ENCODE peak calls at places on chromosomes 2 and 18, in six cellular contexts. One of them, this sample, is unnamed.

GRCh38 chr18:36934884-36935283 is 106.0 kb downstream of the KIAA1328 start:
- DNase-seq in GM12891: no peak
- DNase-seq in HepG2: no peak
- DNase-seq in K562: no peak
- DNase-seq in GM12878: no peak
- DNase-seq in H1: no peak
- DNase-seq in this sample: no peak

GRCh38 chr2:14324308-14324707 is 308.2 kb upstream of the LRATD1 start:
- DNase-seq in GM12891: no peak
- DNase-seq in HepG2: no peak
- DNase-seq in K562: no peak
- DNase-seq in GM12878: no peak
- DNase-seq in H1: no peak
- DNase-seq in this sample: no peak

GRCh38 chr2:238635637-238636036 is 208.9 kb downstream of the ASB1 start:
- DNase-seq in GM12891: no peak
- DNase-seq in HepG2: no peak
- DNase-seq in K562: no peak
- DNase-seq in GM12878: no peak
- DNase-seq in H1: no peak
- DNase-seq in this sample: no peak

GRCh38 chr2:241770185-241770935 is 6.3 kb upstream of the GAL3ST2 start:
- DNase-seq in GM12891: no peak
- DNase-seq in HepG2: peak
- DNase-seq in K562: no peak
- DNase-seq in GM12878: no peak
- DNase-seq in H1: no peak
- DNase-seq in this sample: no peak

GRCh38 chr2:137208361-137208973 is 443.1 kb downstream of the THSD7B start:
- DNase-seq in GM12891: no peak
- DNase-seq in HepG2: peak
- DNase-seq in K562: no peak
- DNase-seq in GM12878: no peak
- DNase-seq in H1: no peak
- DNase-seq in this sample: no peak

GRCh38 chr2:67463810-67464209 is 66.7 kb downstream of the ETAA1 start:
- DNase-seq in GM12891: no peak
- DNase-seq in HepG2: no peak
- DNase-seq in K562: peak
- DNase-seq in GM12878: no peak
- DNase-seq in H1: no peak
- DNase-seq in this sample: no peak

GRCh38 chr2:43318791-43319190 is 92.4 kb upstream of the ZFP36L2 start:
- DNase-seq in GM12891: no peak
- DNase-seq in HepG2: no peak
- DNase-seq in K562: no peak
- DNase-seq in GM12878: no peak
- DNase-seq in H1: no peak
- DNase-seq in this sample: no peak

GRCh38 chr18:9926223-9926894 is 12.5 kb downstream of the VAPA start:
- DNase-seq in GM12891: no peak
- DNase-seq in HepG2: no peak
- DNase-seq in K562: peak
- DNase-seq in GM12878: no peak
- DNase-seq in H1: no peak
- DNase-seq in this sample: no peak

GRCh38 chr2:236572482-236572881 is 2.9 kb downstream of the ACKR3 start:
- DNase-seq in GM12891: no peak
- DNase-seq in HepG2: no peak
- DNase-seq in K562: no peak
- DNase-seq in GM12878: no peak
- DNase-seq in H1: no peak
- DNase-seq in this sample: no peak

GRCh38 chr18:47595816-47596501 is 334.5 kb downstream of the SMAD2 start:
- DNase-seq in GM12891: peak
- DNase-seq in HepG2: peak
- DNase-seq in K562: peak
- DNase-seq in GM12878: peak
- DNase-seq in H1: no peak
- DNase-seq in this sample: peak

GRCh38 chr2:104599802-104600510 is 254.0 kb upstream of the POU3F3 start:
- DNase-seq in GM12891: no peak
- DNase-seq in HepG2: no peak
- DNase-seq in K562: no peak
- DNase-seq in GM12878: no peak
- DNase-seq in H1: no peak
- DNase-seq in this sample: no peak

GRCh38 chr2:186349508-186349907 is 136.6 kb upstream of the ZC3H15 start:
- DNase-seq in GM12891: no peak
- DNase-seq in HepG2: no peak
- DNase-seq in K562: no peak
- DNase-seq in GM12878: no peak
- DNase-seq in H1: no peak
- DNase-seq in this sample: no peak

GRCh38 chr18:24016643-24017042 is 2.1 kb downstream of the TTC39C start:
- DNase-seq in GM12891: no peak
- DNase-seq in HepG2: peak
- DNase-seq in K562: no peak
- DNase-seq in GM12878: no peak
- DNase-seq in H1: no peak
- DNase-seq in this sample: no peak

GRCh38 chr18:63162271-63163014 is 157.1 kb downstream of the BCL2 start:
- DNase-seq in GM12891: no peak
- DNase-seq in HepG2: no peak
- DNase-seq in K562: no peak
- DNase-seq in GM12878: peak
- DNase-seq in H1: no peak
- DNase-seq in this sample: no peak

GRCh38 chr18:23861326-23861725 is 153.2 kb upstream of the TTC39C start:
- DNase-seq in GM12891: no peak
- DNase-seq in HepG2: no peak
- DNase-seq in K562: no peak
- DNase-seq in GM12878: no peak
- DNase-seq in H1: no peak
- DNase-seq in this sample: no peak

GRCh38 chr2:119108186-119108585 is 50.4 kb downstream of the C1QL2 start:
- DNase-seq in GM12891: no peak
- DNase-seq in HepG2: no peak
- DNase-seq in K562: no peak
- DNase-seq in GM12878: no peak
- DNase-seq in H1: no peak
- DNase-seq in this sample: no peak

GRCh38 chr2:12769492-12770105 is 52.9 kb downstream of the TRIB2 start:
- DNase-seq in GM12891: no peak
- DNase-seq in HepG2: no peak
- DNase-seq in K562: no peak
- DNase-seq in GM12878: no peak
- DNase-seq in H1: no peak
- DNase-seq in this sample: no peak

GRCh38 chr2:143600136-143600535 is 470.9 kb downstream of the ARHGAP15 start:
- DNase-seq in GM12891: no peak
- DNase-seq in HepG2: no peak
- DNase-seq in K562: no peak
- DNase-seq in GM12878: no peak
- DNase-seq in H1: no peak
- DNase-seq in this sample: no peak

GRCh38 chr2:172216348-172216933 is 113.7 kb upstream of the DLX2 start:
- DNase-seq in GM12891: no peak
- DNase-seq in HepG2: no peak
- DNase-seq in K562: no peak
- DNase-seq in GM12878: no peak
- DNase-seq in H1: no peak
- DNase-seq in this sample: no peak

GRCh38 chr18:48222118-48222517 is 187.1 kb downstream of the ZBTB7C start:
- DNase-seq in GM12891: no peak
- DNase-seq in HepG2: peak
- DNase-seq in K562: peak
- DNase-seq in GM12878: peak
- DNase-seq in H1: no peak
- DNase-seq in this sample: no peak

GRCh38 chr2:214593723-214594122 is 182.9 kb downstream of the VWC2L start:
- DNase-seq in GM12891: no peak
- DNase-seq in HepG2: peak
- DNase-seq in K562: no peak
- DNase-seq in GM12878: no peak
- DNase-seq in H1: peak
- DNase-seq in this sample: no peak

GRCh38 chr2:67945976-67946375 is 116.8 kb downstream of the C1D start:
- DNase-seq in GM12891: no peak
- DNase-seq in HepG2: no peak
- DNase-seq in K562: no peak
- DNase-seq in GM12878: no peak
- DNase-seq in H1: no peak
- DNase-seq in this sample: no peak

GRCh38 chr2:64945973-64946736 is 43.0 kb upstream of the SLC1A4 start:
- DNase-seq in GM12891: peak
- DNase-seq in HepG2: no peak
- DNase-seq in K562: no peak
- DNase-seq in GM12878: peak
- DNase-seq in H1: no peak
- DNase-seq in this sample: peak

GRCh38 chr2:173401716-173402326 is 47.1 kb downstream of the CDCA7 start:
- DNase-seq in GM12891: no peak
- DNase-seq in HepG2: no peak
- DNase-seq in K562: no peak
- DNase-seq in GM12878: no peak
- DNase-seq in H1: no peak
- DNase-seq in this sample: no peak

GRCh38 chr18:48629730-48630324 is 91.0 kb downstream of the CTIF start:
- DNase-seq in GM12891: no peak
- DNase-seq in HepG2: peak
- DNase-seq in K562: no peak
- DNase-seq in GM12878: no peak
- DNase-seq in H1: no peak
- DNase-seq in this sample: no peak

GRCh38 chr2:225328192-225328591 is 71.3 kb upstream of the NYAP2 start:
- DNase-seq in GM12891: no peak
- DNase-seq in HepG2: peak
- DNase-seq in K562: no peak
- DNase-seq in GM12878: no peak
- DNase-seq in H1: no peak
- DNase-seq in this sample: no peak

GRCh38 chr18:48909721-48910120 is 41.0 kb downstream of the SMAD7 start:
- DNase-seq in GM12891: no peak
- DNase-seq in HepG2: no peak
- DNase-seq in K562: no peak
- DNase-seq in GM12878: no peak
- DNase-seq in H1: no peak
- DNase-seq in this sample: no peak

GRCh38 chr2:147862859-147863516 is 18.2 kb downstream of the ACVR2A start:
- DNase-seq in GM12891: no peak
- DNase-seq in HepG2: peak
- DNase-seq in K562: no peak
- DNase-seq in GM12878: no peak
- DNase-seq in H1: no peak
- DNase-seq in this sample: no peak

GRCh38 chr2:168518555-168519066 is 62.5 kb downstream of the CERS6 start:
- DNase-seq in GM12891: no peak
- DNase-seq in HepG2: no peak
- DNase-seq in K562: peak
- DNase-seq in GM12878: no peak
- DNase-seq in H1: peak
- DNase-seq in this sample: no peak
- TF ChIP-seq TAF1 in GM12891: no peak
- TF ChIP-seq TAF1 in HepG2: no peak
- TF ChIP-seq TAF1 in K562: no peak
- TF ChIP-seq TAF1 in GM12878: no peak
- TF ChIP-seq TAF1 in H1: no peak
- TF ChIP-seq TAF1 in this sample: no peak

DNA sequence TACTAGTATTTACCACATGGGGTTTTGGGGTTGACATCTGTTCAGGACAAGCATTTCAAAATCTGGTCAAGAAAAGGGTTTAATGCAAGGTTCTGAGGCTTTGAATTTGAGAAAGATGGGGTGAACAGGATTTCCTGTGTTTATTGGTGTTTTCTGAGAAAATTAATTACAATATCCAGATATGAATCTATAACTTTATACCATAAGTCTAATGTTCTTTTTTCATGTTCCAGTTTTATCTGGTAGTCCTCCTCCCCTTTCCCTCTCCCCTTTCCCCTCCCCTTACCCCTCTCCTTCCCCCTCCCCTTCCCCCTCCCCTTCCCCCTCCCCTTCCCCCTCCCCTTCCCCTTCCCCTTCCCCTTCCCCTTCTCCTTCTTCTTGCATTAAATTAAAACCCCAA is 1518.2 kb upstream of the TMEFF2 start:
- DNase-seq in GM12891: no peak
- DNase-seq in HepG2: no peak
- DNase-seq in K562: no peak
- DNase-seq in GM12878: no peak
- DNase-seq in H1: no peak
- DNase-seq in this sample: no peak
- TF ChIP-seq POLR2A in GM12891: no peak
- TF ChIP-seq POLR2A in HepG2: no peak
- TF ChIP-seq POLR2A in K562: no peak
- TF ChIP-seq POLR2A in GM12878: no peak
- TF ChIP-seq POLR2A in H1: no peak
- TF ChIP-seq POLR2A in this sample: no peak

GRCh38 chr18:44654555-44654954 is 26.1 kb upstream of the SETBP1 start:
- DNase-seq in GM12891: no peak
- DNase-seq in HepG2: no peak
- DNase-seq in K562: no peak
- DNase-seq in GM12878: no peak
- DNase-seq in H1: no peak
- DNase-seq in this sample: no peak
- TF ChIP-seq TAF1 in GM12891: no peak
- TF ChIP-seq TAF1 in HepG2: no peak
- TF ChIP-seq TAF1 in K562: no peak
- TF ChIP-seq TAF1 in GM12878: no peak
- TF ChIP-seq TAF1 in H1: no peak
- TF ChIP-seq TAF1 in this sample: no peak

GRCh38 chr2:30230855-30231725 is at the start of gene LBH:
- DNase-seq in GM12891: peak
- DNase-seq in HepG2: no peak
- DNase-seq in K562: peak
- DNase-seq in GM12878: peak
- DNase-seq in H1: peak
- DNase-seq in this sample: peak

GRCh38 chr2:30232801-30233130 is 1.4 kb downstream of the LBH start:
- DNase-seq in GM12891: no peak
- DNase-seq in HepG2: no peak
- DNase-seq in K562: no peak
- DNase-seq in GM12878: no peak
- DNase-seq in H1: no peak
- DNase-seq in this sample: no peak

GRCh38 chr2:30230479-30230854 is 867 bp upstream of the LBH start:
- DNase-seq in GM12891: no peak
- DNase-seq in HepG2: no peak
- DNase-seq in K562: peak
- DNase-seq in GM12878: no peak
- DNase-seq in H1: no peak
- DNase-seq in this sample: no peak

GRCh38 chr2:30232027-30232800 is 880 bp downstream of the LBH start:
- DNase-seq in GM12891: peak
- DNase-seq in HepG2: no peak
- DNase-seq in K562: peak
- DNase-seq in GM12878: no peak
- DNase-seq in H1: no peak
- DNase-seq in this sample: peak

DNA sequence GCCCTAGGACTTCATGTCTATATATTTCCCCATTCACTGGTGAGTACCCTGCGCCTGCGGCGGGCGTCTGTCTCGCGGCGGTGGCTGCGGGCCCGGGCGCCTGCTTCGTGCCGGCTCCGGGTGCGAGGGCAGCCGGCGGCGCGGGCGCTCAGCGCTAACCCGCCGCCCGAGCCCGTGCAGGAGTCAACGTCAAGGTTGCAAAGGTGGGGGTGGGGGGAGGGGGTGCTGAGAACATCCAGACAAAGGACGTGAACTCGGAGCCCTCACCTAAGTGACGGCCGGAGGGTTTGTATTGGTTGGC is 342 bp downstream of the LBH start:
- DNase-seq in GM12891: no peak
- DNase-seq in HepG2: no peak
- DNase-seq in K562: no peak
- DNase-seq in GM12878: no peak
- DNase-seq in H1: peak
- DNase-seq in this sample: no peak
- TF ChIP-seq POLR2A in GM12891: no peak
- TF ChIP-seq POLR2A in HepG2: no peak
- TF ChIP-seq POLR2A in K562: peak
- TF ChIP-seq POLR2A in GM12878: no peak
- TF ChIP-seq POLR2A in H1: no peak
- TF ChIP-seq POLR2A in this sample: no peak

This sample was measured in GM12892.